ENCODE peak calls at places on chromosome 6, in five cellular contexts. One of them, this sample, is unnamed.

GRCh38 chr6:109486068-109486467 is 3.0 kb upstream of the ZBTB24 start:
- DNase-seq in activated CD4-positive, alpha-beta T cell treated with anti-CD3 and anti-CD28 coated beads, Interleukin-2, amount 50 U/mL, for 1 hour: no peak
- DNase-seq in NT2/D1: no peak
- DNase-seq in psoas muscle: no peak
- DNase-seq in ascending aorta: no peak
- DNase-seq in this sample: no peak

GRCh38 chr6:128919412-128919811 is 36.5 kb downstream of the LAMA2 start:
- DNase-seq in activated CD4-positive, alpha-beta T cell treated with anti-CD3 and anti-CD28 coated beads, Interleukin-2, amount 50 U/mL, for 1 hour: no peak
- DNase-seq in psoas muscle: no peak
- DNase-seq in ascending aorta: no peak
- DNase-seq in NT2/D1: no peak
- DNase-seq in this sample: no peak

GRCh38 chr6:37554480-37554819 is 54.8 kb upstream of the CCDC167 start:
- DNase-seq in psoas muscle: no peak
- DNase-seq in NT2/D1: no peak
- DNase-seq in activated CD4-positive, alpha-beta T cell treated with anti-CD3 and anti-CD28 coated beads, Interleukin-2, amount 50 U/mL, for 1 hour: no peak
- DNase-seq in ascending aorta: no peak
- DNase-seq in this sample: no peak

GRCh38 chr6:26354162-26354561 is 10.8 kb upstream of the BTN3A2 start:
- DNase-seq in ascending aorta: no peak
- DNase-seq in activated CD4-positive, alpha-beta T cell treated with anti-CD3 and anti-CD28 coated beads, Interleukin-2, amount 50 U/mL, for 1 hour: no peak
- DNase-seq in NT2/D1: no peak
- DNase-seq in psoas muscle: no peak
- DNase-seq in this sample: no peak

GRCh38 chr6:1917628-1918371 is 308.1 kb downstream of the FOXC1 start:
- DNase-seq in activated CD4-positive, alpha-beta T cell treated with anti-CD3 and anti-CD28 coated beads, Interleukin-2, amount 50 U/mL, for 1 hour: no peak
- DNase-seq in NT2/D1: no peak
- DNase-seq in psoas muscle: no peak
- DNase-seq in ascending aorta: peak; percentile 49
- DNase-seq in this sample: no peak

GRCh38 chr6:30071081-30071818 is 4.3 kb downstream of the PPP1R11 start:
- DNase-seq in ascending aorta: no peak
- DNase-seq in activated CD4-positive, alpha-beta T cell treated with anti-CD3 and anti-CD28 coated beads, Interleukin-2, amount 50 U/mL, for 1 hour: no peak
- DNase-seq in NT2/D1: no peak
- DNase-seq in psoas muscle: peak; percentile 29
- DNase-seq in this sample: no peak

GRCh38 chr6:5541751-5542432 is 280.6 kb downstream of the FARS2 start:
- DNase-seq in ascending aorta: no peak
- DNase-seq in activated CD4-positive, alpha-beta T cell treated with anti-CD3 and anti-CD28 coated beads, Interleukin-2, amount 50 U/mL, for 1 hour: no peak
- DNase-seq in NT2/D1: peak; percentile 40
- DNase-seq in psoas muscle: no peak
- DNase-seq in this sample: no peak

GRCh38 chr6:144715344-144715743 is 430.2 kb downstream of the UTRN start:
- DNase-seq in activated CD4-positive, alpha-beta T cell treated with anti-CD3 and anti-CD28 coated beads, Interleukin-2, amount 50 U/mL, for 1 hour: no peak
- DNase-seq in psoas muscle: no peak
- DNase-seq in NT2/D1: no peak
- DNase-seq in ascending aorta: no peak
- DNase-seq in this sample: no peak

GRCh38 chr6:128808856-128809255 is 74.1 kb upstream of the LAMA2 start:
- DNase-seq in ascending aorta: no peak
- DNase-seq in psoas muscle: no peak
- DNase-seq in activated CD4-positive, alpha-beta T cell treated with anti-CD3 and anti-CD28 coated beads, Interleukin-2, amount 50 U/mL, for 1 hour: no peak
- DNase-seq in NT2/D1: no peak
- DNase-seq in this sample: no peak

GRCh38 chr6:26017567-26017966 is 55.0 kb downstream of the TRIM38 start:
- DNase-seq in activated CD4-positive, alpha-beta T cell treated with anti-CD3 and anti-CD28 coated beads, Interleukin-2, amount 50 U/mL, for 1 hour: peak; percentile 60
- DNase-seq in psoas muscle: peak; percentile 62
- DNase-seq in ascending aorta: peak; percentile 75
- DNase-seq in NT2/D1: no peak
- DNase-seq in this sample: peak; percentile 74

GRCh38 chr6:40307712-40308111 is 279.5 kb downstream of the LRFN2 start:
- DNase-seq in psoas muscle: no peak
- DNase-seq in activated CD4-positive, alpha-beta T cell treated with anti-CD3 and anti-CD28 coated beads, Interleukin-2, amount 50 U/mL, for 1 hour: no peak
- DNase-seq in ascending aorta: no peak
- DNase-seq in NT2/D1: no peak
- DNase-seq in this sample: no peak

GRCh38 chr6:162147805-162148204 is 579.8 kb downstream of the PRKN start:
- DNase-seq in NT2/D1: no peak
- DNase-seq in ascending aorta: no peak
- DNase-seq in activated CD4-positive, alpha-beta T cell treated with anti-CD3 and anti-CD28 coated beads, Interleukin-2, amount 50 U/mL, for 1 hour: no peak
- DNase-seq in psoas muscle: no peak
- DNase-seq in this sample: no peak

GRCh38 chr6:18978330-18979128 is 591.4 kb downstream of the RNF144B start:
- DNase-seq in psoas muscle: no peak
- DNase-seq in NT2/D1: peak; percentile 22
- DNase-seq in activated CD4-positive, alpha-beta T cell treated with anti-CD3 and anti-CD28 coated beads, Interleukin-2, amount 50 U/mL, for 1 hour: no peak
- DNase-seq in ascending aorta: no peak
- DNase-seq in this sample: no peak

GRCh38 chr6:30557683-30557981 is 537 bp downstream of the PRR3 start:
- DNase-seq in psoas muscle: no peak
- DNase-seq in NT2/D1: no peak
- DNase-seq in ascending aorta: no peak
- DNase-seq in activated CD4-positive, alpha-beta T cell treated with anti-CD3 and anti-CD28 coated beads, Interleukin-2, amount 50 U/mL, for 1 hour: peak; percentile 50
- DNase-seq in this sample: no peak

GRCh38 chr6:35042451-35042850 is 98.7 kb downstream of the TCP11 start:
- DNase-seq in activated CD4-positive, alpha-beta T cell treated with anti-CD3 and anti-CD28 coated beads, Interleukin-2, amount 50 U/mL, for 1 hour: no peak
- DNase-seq in psoas muscle: no peak
- DNase-seq in NT2/D1: no peak
- DNase-seq in ascending aorta: no peak
- DNase-seq in this sample: no peak

GRCh38 chr6:5366941-5367340 is 105.6 kb downstream of the FARS2 start:
- DNase-seq in psoas muscle: no peak
- DNase-seq in activated CD4-positive, alpha-beta T cell treated with anti-CD3 and anti-CD28 coated beads, Interleukin-2, amount 50 U/mL, for 1 hour: no peak
- DNase-seq in NT2/D1: no peak
- DNase-seq in ascending aorta: no peak
- DNase-seq in this sample: no peak

GRCh38 chr6:167798453-167798852 is 28.3 kb upstream of the AFDN start:
- DNase-seq in NT2/D1: no peak
- DNase-seq in psoas muscle: no peak
- DNase-seq in ascending aorta: no peak
- DNase-seq in activated CD4-positive, alpha-beta T cell treated with anti-CD3 and anti-CD28 coated beads, Interleukin-2, amount 50 U/mL, for 1 hour: no peak
- DNase-seq in this sample: no peak

GRCh38 chr6:996271-996852 is 303.4 kb upstream of the EXOC2 start:
- DNase-seq in activated CD4-positive, alpha-beta T cell treated with anti-CD3 and anti-CD28 coated beads, Interleukin-2, amount 50 U/mL, for 1 hour: no peak
- DNase-seq in NT2/D1: no peak
- DNase-seq in psoas muscle: no peak
- DNase-seq in ascending aorta: no peak
- DNase-seq in this sample: no peak

GRCh38 chr6:111774346-111774703 is 98.9 kb downstream of the FYN start:
- DNase-seq in NT2/D1: no peak
- DNase-seq in activated CD4-positive, alpha-beta T cell treated with anti-CD3 and anti-CD28 coated beads, Interleukin-2, amount 50 U/mL, for 1 hour: no peak
- DNase-seq in ascending aorta: no peak
- DNase-seq in psoas muscle: no peak
- DNase-seq in this sample: no peak

This sample was measured in naive thymus-derived CD4-positive, alpha-beta T cell.